ENCODE peak calls at places on chromosomes 13 and 19, in seven cellular contexts. One of them, this sample, is unnamed.

GRCh38 chr13:90928109-90928508 is 419.4 kb upstream of the MIR17HG start:
- DNase-seq in stimulated activated CD4-positive, alpha-beta T cell treated with anti-CD3 and anti-CD28 coated beads, Interleukin-4, amount 100 ng/mL, for 24 hours: no peak
- DNase-seq in uterus: no peak
- DNase-seq in amniotic epithelial cell: no peak
- DNase-seq in AG08395: no peak
- DNase-seq in adrenal gland: no peak
- DNase-seq in cardiac muscle cell: no peak
- DNase-seq in this sample: no peak

GRCh38 chr19:58009666-58010301 is 7.2 kb upstream of the ZNF606 start:
- DNase-seq in stimulated activated CD4-positive, alpha-beta T cell treated with anti-CD3 and anti-CD28 coated beads, Interleukin-4, amount 100 ng/mL, for 24 hours: peak; percentile 9
- DNase-seq in uterus: peak; percentile 92
- DNase-seq in amniotic epithelial cell: peak; percentile 59
- DNase-seq in AG08395: peak; percentile 62
- DNase-seq in adrenal gland: peak; percentile 87
- DNase-seq in cardiac muscle cell: peak; percentile 95
- DNase-seq in this sample: peak; percentile 96

GRCh38 chr13:108662528-108662927 is 33.1 kb downstream of the MYO16 start:
- DNase-seq in stimulated activated CD4-positive, alpha-beta T cell treated with anti-CD3 and anti-CD28 coated beads, Interleukin-4, amount 100 ng/mL, for 24 hours: no peak
- DNase-seq in uterus: no peak
- DNase-seq in amniotic epithelial cell: no peak
- DNase-seq in AG08395: no peak
- DNase-seq in adrenal gland: no peak
- DNase-seq in cardiac muscle cell: no peak
- DNase-seq in this sample: no peak

GRCh38 chr19:13118424-13119193 is 545 bp downstream of the NACC1 start:
- DNase-seq in stimulated activated CD4-positive, alpha-beta T cell treated with anti-CD3 and anti-CD28 coated beads, Interleukin-4, amount 100 ng/mL, for 24 hours: no peak
- DNase-seq in uterus: no peak
- DNase-seq in amniotic epithelial cell: peak; percentile 74
- DNase-seq in AG08395: peak; percentile 40
- DNase-seq in adrenal gland: peak; percentile 62
- DNase-seq in cardiac muscle cell: peak; percentile 84
- DNase-seq in this sample: no peak

GRCh38 chr19:38792250-38793111 is 3.5 kb downstream of the LGALS7B start:
- DNase-seq in stimulated activated CD4-positive, alpha-beta T cell treated with anti-CD3 and anti-CD28 coated beads, Interleukin-4, amount 100 ng/mL, for 24 hours: peak; percentile 25
- DNase-seq in uterus: no peak
- DNase-seq in amniotic epithelial cell: no peak
- DNase-seq in AG08395: no peak
- DNase-seq in adrenal gland: no peak
- DNase-seq in cardiac muscle cell: no peak
- DNase-seq in this sample: peak; percentile 63

GRCh38 chr19:43883864-43884263 is 51.2 kb downstream of the ZNF45 start:
- DNase-seq in stimulated activated CD4-positive, alpha-beta T cell treated with anti-CD3 and anti-CD28 coated beads, Interleukin-4, amount 100 ng/mL, for 24 hours: no peak
- DNase-seq in uterus: no peak
- DNase-seq in amniotic epithelial cell: no peak
- DNase-seq in AG08395: no peak
- DNase-seq in adrenal gland: no peak
- DNase-seq in cardiac muscle cell: no peak
- DNase-seq in this sample: no peak

GRCh38 chr19:4816388-4817165 is 14.9 kb downstream of the TICAM1 start:
- DNase-seq in stimulated activated CD4-positive, alpha-beta T cell treated with anti-CD3 and anti-CD28 coated beads, Interleukin-4, amount 100 ng/mL, for 24 hours: no peak
- DNase-seq in uterus: no peak
- DNase-seq in amniotic epithelial cell: no peak
- DNase-seq in AG08395: no peak
- DNase-seq in adrenal gland: no peak
- DNase-seq in cardiac muscle cell: no peak
- DNase-seq in this sample: no peak

GRCh38 chr13:71864094-71864980 is 2.7 kb downstream of the DACH1 start:
- DNase-seq in stimulated activated CD4-positive, alpha-beta T cell treated with anti-CD3 and anti-CD28 coated beads, Interleukin-4, amount 100 ng/mL, for 24 hours: no peak
- DNase-seq in uterus: peak; percentile 54
- DNase-seq in amniotic epithelial cell: no peak
- DNase-seq in AG08395: no peak
- DNase-seq in adrenal gland: peak; percentile 49
- DNase-seq in cardiac muscle cell: peak; percentile 42
- DNase-seq in this sample: peak; percentile 90

GRCh38 chr19:55165952-55166529 is 372 bp downstream of the DNAAF3 start:
- DNase-seq in stimulated activated CD4-positive, alpha-beta T cell treated with anti-CD3 and anti-CD28 coated beads, Interleukin-4, amount 100 ng/mL, for 24 hours: peak; percentile 25
- DNase-seq in uterus: no peak
- DNase-seq in amniotic epithelial cell: peak; percentile 84
- DNase-seq in AG08395: peak; percentile 69
- DNase-seq in adrenal gland: peak; percentile 83
- DNase-seq in cardiac muscle cell: peak; percentile 91
- DNase-seq in this sample: peak; percentile 92

This sample was measured in retina.